ENCODE peak calls at places on chromosome 10, in nine cellular contexts. G is Caki2; B is COR-L47; P is prostate gland; U is AG04450; N is AG08396; L is stimulated activated CD4-positive, alpha-beta T cell treated with anti-CD3 and anti-CD28 coated beads, Interleukin-12 subunit alpha, Interleukin-12 subunit beta, amount 100 ng/mL, for 48 hours; I is ACHN; W is effector memory CD8-positive, alpha-beta T cell. O is an unnamed sample.

GRCh38 chr10:71921319-71922027 is 42.7 kb upstream of the CHST3 start:
- DNase-seq in L (no peak), W (no peak), B (peak), I (no peak), U (no peak), P (no peak), N (no peak), G (peak), O (no peak)

GRCh38 chr10:130179640-130180039 is 43.4 kb downstream of the GLRX3 start:
- DNase-seq in I (peak), N (peak), L (no peak), B (peak), W (no peak), P (no peak), G (peak), U (peak), O (no peak)

GRCh38 chr10:70950062-70950461 is 61.7 kb upstream of the PCBD1 start:
- DNase-seq in U (no peak), G (no peak), W (no peak), L (no peak), P (no peak), N (no peak), I (no peak), B (no peak), O (no peak)

GRCh38 chr10:3248526-3249255 is 76.1 kb upstream of the PITRM1 start:
- DNase-seq in B (no peak), P (no peak), G (peak), L (no peak), N (peak), U (peak), I (peak), W (no peak), O (no peak)

GRCh38 chr10:60082341-60083038 is 176.1 kb upstream of the CCDC6 start:
- DNase-seq in U (no peak), B (no peak), N (no peak), P (no peak), W (no peak), I (no peak), G (no peak), L (no peak), O (no peak)

GRCh38 chr10:124472071-124472470 is 10.4 kb downstream of the LHPP start:
- DNase-seq in W (no peak), P (no peak), L (no peak), U (no peak), B (no peak), N (no peak), G (no peak), I (no peak), O (no peak)

GRCh38 chr10:88979153-88979562 is 11.4 kb upstream of the FAS start:
- DNase-seq in L (no peak), P (peak), N (peak), U (no peak), B (no peak), G (no peak), W (no peak), I (peak), O (no peak)

GRCh38 chr10:89563861-89564478 is 28.6 kb upstream of the SLC16A12 start:
- DNase-seq in I (peak), W (peak), U (no peak), P (peak), L (no peak), B (no peak), N (peak), G (peak), O (no peak)

GRCh38 chr10:61628875-61629513 is 33.7 kb upstream of the CABCOCO1 start:
- DNase-seq in P (no peak), L (no peak), G (peak), N (peak), U (peak), I (peak), B (no peak), W (no peak), O (no peak)

GRCh38 chr10:30431435-30431911 is 2.5 kb upstream of the MAP3K8 start:
- DNase-seq in L (no peak), W (no peak), U (no peak), N (no peak), B (no peak), I (no peak), G (no peak), P (no peak), O (no peak)

GRCh38 chr10:55813451-55814170 is 547.4 kb downstream of the ZWINT start:
- DNase-seq in I (no peak), U (no peak), W (no peak), B (no peak), N (no peak), G (no peak), L (no peak), P (no peak), O (no peak)

GRCh38 chr10:43649149-43649523 is 455 bp upstream of the ZNF32 start:
- DNase-seq in P (no peak), I (no peak), W (no peak), G (no peak), N (no peak), L (no peak), U (no peak), B (no peak), O (no peak)

GRCh38 chr10:43871004-43871439 is 222.3 kb upstream of the ZNF32 start:
- DNase-seq in U (no peak), I (no peak), B (no peak), P (no peak), L (no peak), G (no peak), N (no peak), W (no peak), O (no peak)

GRCh38 chr10:126186746-126187145 is 201.5 kb downstream of the ADAM12 start:
- DNase-seq in L (no peak), G (no peak), U (no peak), I (no peak), B (no peak), N (no peak), W (no peak), P (no peak), O (no peak)

GRCh38 chr10:120437541-120437940 is 19.5 kb upstream of the PLPP4 start:
- DNase-seq in B (no peak), P (no peak), W (no peak), U (no peak), G (no peak), L (no peak), N (no peak), I (no peak), O (no peak)

GRCh38 chr10:120979435-120980315 is 128.5 kb downstream of the WDR11 start:
- DNase-seq in N (peak), G (peak), L (peak), I (peak), P (peak), U (no peak), W (peak), B (peak), O (peak)

GRCh38 chr10:30529373-30529998 is 95.5 kb downstream of the MAP3K8 start:
- DNase-seq in I (no peak), W (peak), B (no peak), G (no peak), U (no peak), P (peak), L (peak), N (no peak), O (peak)

GRCh38 chr10:13294156-13294555 is 5.7 kb downstream of the PHYH start:
- DNase-seq in W (no peak), U (no peak), N (no peak), I (no peak), P (no peak), B (no peak), L (no peak), G (no peak), O (no peak)

GRCh38 chr10:114879093-114879492 is 57.5 kb downstream of the FHIP2A start:
- DNase-seq in W (no peak), B (no peak), G (no peak), P (no peak), I (no peak), N (no peak), L (no peak), U (no peak), O (no peak)

GRCh38 chr10:88318803-88319202 is 264.3 kb downstream of the RNLS start:
- DNase-seq in W (no peak), U (no peak), B (no peak), N (no peak), I (peak), L (no peak), G (peak), P (no peak), O (peak)

O was measured in H9.